ENCODE peak calls at places on chromosome X, in seven cellular contexts. Z, Y, L, S, I, V and M are unnamed samples. For H3K36me3, the result is how much of the 10 kb centered on the place peaks cover.

GRCh38 chrX:147079974-147080373 is 265.4 kb upstream of the CXorf51A start:
- DNase-seq in Z (no peak), Y (no peak), L (no peak), S (no peak), I (no peak), V (no peak), M (no peak)

GRCh38 chrX:48107717-48108116 is 22.7 kb upstream of the SPACA5B start:
- DNase-seq in Z (no peak), Y (no peak), L (no peak), S (no peak), I (no peak), V (no peak), M (no peak)

GRCh38 chrX:50780144-50780543 is 33.9 kb downstream of the SHROOM4 start:
- DNase-seq in Z (no peak), Y (no peak), L (no peak), S (no peak), I (no peak), V (no peak), M (no peak)

GRCh38 chrX:10414872-10415703 is 205.3 kb downstream of the MID1 start:
- DNase-seq in Z (no peak), Y (no peak), L (no peak), S (no peak), I (no peak), V (no peak), M (no peak)

GRCh38 chrX:138885886-138886285 is 174.4 kb upstream of the FGF13 start:
- DNase-seq in Z (no peak), Y (no peak), L (no peak), S (no peak), I (no peak), V (no peak), M (no peak)

GRCh38 chrX:72526534-72527508 is 45.8 kb downstream of the HDAC8 start:
- DNase-seq in Z (no peak), Y (no peak), L (no peak), S (no peak), I (no peak), V (no peak), M (no peak)

GRCh38 chrX:148457279-148457678 is 43.1 kb upstream of the AFF2 start:
- DNase-seq in Z (no peak), Y (no peak), L (no peak), S (no peak), I (no peak), V (no peak), M (no peak)

GRCh38 chrX:54807524-54808108 is at the start of gene MAGED2:
- DNase-seq in Z (no peak), Y (peak), L (no peak), S (no peak), I (peak), V (peak), M (no peak)

GRCh38 chrX:101931104-101931493 is 728 bp downstream of the ZMAT1 start:
- DNase-seq in Z (no peak), Y (peak), L (no peak), S (no peak), I (peak), V (no peak), M (no peak)

GRCh38 chrX:53184836-53185235 is 40.2 kb downstream of the KDM5C start:
- DNase-seq in Z (no peak), Y (no peak), L (no peak), S (no peak), I (no peak), V (no peak), M (no peak)

GRCh38 chrX:140467211-140467610 is 37.7 kb downstream of the SOX3 start:
- DNase-seq in Z (no peak), Y (no peak), L (no peak), S (no peak), I (no peak), V (no peak), M (no peak)

GRCh38 chrX:40947276-40947675 is 138.0 kb upstream of the USP9X start:
- DNase-seq in Z (no peak), Y (no peak), L (no peak), S (no peak), I (no peak), V (no peak), M (no peak)

GRCh38 chrX:112051546-112051945 is 31.0 kb downstream of the TRPC5 start:
- DNase-seq in Z (no peak), Y (no peak), L (no peak), S (no peak), I (no peak), V (no peak), M (no peak)

GRCh38 chrX:102712967-102713677 is 874 bp downstream of the GPRASP2 start:
- DNase-seq in Z (peak), Y (peak), L (peak), S (no peak), I (peak), V (peak), M (no peak)

GRCh38 chrX:6257025-6257424 is 28.4 kb upstream of the NLGN4X start:
- DNase-seq in Z (no peak), Y (no peak), L (no peak), S (no peak), I (no peak), V (no peak), M (no peak)

GRCh38 chrX:123924181-123924580 is 37.3 kb upstream of the STAG2 start:
- DNase-seq in Z (no peak), Y (no peak), L (no peak), S (no peak), I (no peak), V (no peak), M (no peak)

GRCh38 chrX:155221351-155221750 is 5.1 kb downstream of the VBP1 start:
- DNase-seq in Z (no peak), Y (no peak), L (no peak), S (no peak), I (no peak), V (no peak), M (no peak)

GRCh38 chrX:102934624-102935023 is 2.4 kb upstream of the RAB40AL start:
- DNase-seq in Z (peak), Y (peak), L (no peak), S (no peak), I (peak), V (no peak), M (no peak)

GRCh38 chrX:30702736-30703135 is 49.5 kb downstream of the GK start:
- DNase-seq in Z (no peak), Y (no peak), L (no peak), S (no peak), I (no peak), V (no peak), M (no peak)

GRCh38 chrX:109990582-109991276 is 12.2 kb upstream of the TMEM164 start:
- DNase-seq in Z (no peak), Y (no peak), L (no peak), S (no peak), I (no peak), V (no peak), M (no peak)

GRCh38 chrX:106742831-106743230 is 16.3 kb downstream of the RNF128 start:
- DNase-seq in Z (no peak), Y (no peak), L (no peak), S (no peak), I (no peak), V (no peak), M (no peak)

GRCh38 chrX:133593531-133593930 is 178.2 kb upstream of the GPC4 start:
- DNase-seq in Z (no peak), Y (no peak), L (no peak), S (no peak), I (no peak), V (no peak), M (no peak)

GRCh38 chrX:134735015-134735414 is 76.7 kb upstream of the PLAC1 start:
- DNase-seq in Z (no peak), Y (no peak), L (no peak), S (no peak), I (no peak), V (no peak), M (no peak)

GRCh38 chrX:136214551-136214950 is 36.6 kb downstream of the MAP7D3 start:
- DNase-seq in Z (no peak), Y (no peak), L (peak), S (no peak), I (no peak), V (no peak), M (no peak)

DNA sequence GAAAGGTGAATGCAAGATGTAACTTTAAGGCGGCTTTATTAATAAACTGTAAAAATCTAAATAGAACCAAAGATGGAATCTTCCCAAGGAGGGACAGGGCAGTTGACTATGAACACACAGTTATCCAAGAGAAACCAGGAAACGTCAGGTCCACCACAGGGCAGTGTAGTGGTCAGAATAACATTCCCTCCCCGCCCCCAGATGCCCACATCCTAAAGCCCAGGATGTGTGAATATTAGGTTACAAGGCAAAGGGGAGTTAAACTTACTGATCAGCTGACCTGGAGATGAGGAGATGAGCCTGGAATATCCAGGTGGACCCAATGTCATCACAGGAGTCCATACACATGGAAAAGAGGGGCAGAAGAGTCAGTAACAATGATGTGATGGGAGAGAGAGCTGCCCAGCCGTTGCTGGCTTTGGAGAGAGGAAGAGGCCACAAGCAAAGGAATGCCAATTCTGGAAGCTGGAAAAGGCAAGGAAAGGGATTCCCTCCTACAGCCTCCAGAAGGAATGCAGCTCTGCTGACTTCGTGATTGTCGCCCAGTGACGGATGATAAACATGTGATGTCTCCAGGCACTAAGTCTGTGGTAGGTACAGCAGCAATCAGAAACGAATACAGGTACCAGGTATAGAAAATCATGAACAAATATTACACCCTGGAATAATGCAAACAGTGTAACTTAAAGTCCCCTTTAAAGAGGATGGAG is 5.2 kb downstream of the SH3KBP1 start:
- DNase-seq in Z (no peak), Y (no peak), L (no peak), S (no peak), I (no peak), V (no peak), M (no peak)
- H3K27ac ChIP-seq in Z (no peak), Y (no peak), L (no peak), S (no peak), I (no peak), V (no peak), M (no peak)

GRCh38 chrX:68429216-68429615 is 4.1 kb downstream of the OPHN1 start:
- DNase-seq in Z (no peak), Y (no peak), L (no peak), S (no peak), I (no peak), V (no peak), M (no peak)

GRCh38 chrX:68432648-68433047 is 647 bp downstream of the OPHN1 start:
- DNase-seq in Z (no peak), Y (no peak), L (no peak), S (no peak), I (peak), V (no peak), M (no peak)

GRCh38 chrX:68433981-68434299 is 645 bp upstream of the OPHN1 start:
- DNase-seq in Z (no peak), Y (no peak), L (no peak), S (no peak), I (no peak), V (no peak), M (no peak)

GRCh38 chrX:68431836-68432235 is 1.5 kb downstream of the OPHN1 start:
- DNase-seq in Z (no peak), Y (no peak), L (no peak), S (no peak), I (no peak), V (no peak), M (no peak)

DNA sequence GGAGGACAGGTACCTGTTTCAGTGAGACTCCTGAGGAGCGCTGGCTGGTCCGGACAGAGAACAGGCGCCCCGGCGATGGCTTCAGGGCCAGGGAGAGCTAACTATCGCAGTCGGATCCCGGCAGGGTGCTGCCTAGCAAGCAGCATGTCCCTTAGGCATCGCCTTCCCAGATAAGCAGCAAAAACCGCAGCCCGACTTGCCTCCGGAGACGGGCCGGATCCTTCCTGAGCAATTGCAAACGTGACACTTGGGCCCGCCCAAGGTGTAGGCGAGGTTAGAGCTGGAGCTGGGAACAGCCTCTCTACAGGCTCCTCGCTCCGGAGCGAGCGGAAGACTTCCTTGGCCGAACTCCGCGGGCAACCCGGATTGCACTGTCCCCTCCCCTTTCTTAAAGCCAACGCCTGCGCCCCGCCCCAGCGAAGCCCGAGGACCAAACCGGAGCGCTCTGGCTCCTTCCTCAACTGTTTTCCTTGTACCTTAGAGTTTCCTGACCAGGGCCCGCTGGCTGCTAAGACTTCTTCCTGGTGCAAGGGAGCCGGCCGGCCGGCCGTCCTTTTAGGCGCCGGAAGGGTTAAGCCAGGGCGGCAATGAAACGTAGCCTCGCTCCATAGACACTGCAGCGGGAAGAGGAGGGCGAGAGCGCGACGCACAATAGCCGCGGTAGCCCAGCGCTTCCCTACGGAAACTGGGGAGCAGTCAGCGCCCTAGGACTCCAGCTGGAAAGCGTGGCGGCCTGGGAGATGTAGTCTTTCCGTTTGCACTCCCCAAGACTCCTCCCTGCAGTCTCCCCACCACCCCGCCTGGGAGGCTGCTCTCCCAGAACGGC is at the start of gene OPHN1:
- DNase-seq in Z (peak), Y (peak), L (peak), S (peak), I (peak), V (peak), M (peak)
- TF ChIP-seq EP300 in Z (no peak), Y (peak), L (no peak), S (no peak), I (no peak), V (no peak), M (no peak)

DNA sequence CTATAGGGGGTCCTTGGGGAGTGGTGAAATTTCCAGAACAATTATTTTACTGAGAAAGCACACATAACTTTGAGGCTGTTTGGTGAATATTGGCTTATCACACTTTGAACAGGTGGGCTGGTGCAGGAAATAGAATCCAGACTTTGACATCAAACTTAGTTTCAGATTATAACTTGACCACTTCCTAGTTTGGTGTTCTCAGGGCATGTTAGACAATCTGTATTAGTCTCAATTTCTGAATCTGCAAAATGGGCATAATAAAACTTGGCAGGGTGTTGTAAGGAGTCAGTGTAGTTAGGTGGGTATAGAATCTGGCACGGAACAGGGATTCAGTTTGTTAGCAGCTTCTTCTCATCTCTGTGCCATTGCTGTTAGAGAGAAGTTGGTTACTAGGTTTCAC is 43.3 kb upstream of the MBNL3 start:
- DNase-seq in Z (no peak), Y (no peak), L (no peak), S (no peak), I (no peak), V (no peak), M (no peak)
- H3K36me3 ChIP-seq in Z (under half), Y (under half), L (under half), S (under half), I (under half), V (under half), M (under half)

DNA sequence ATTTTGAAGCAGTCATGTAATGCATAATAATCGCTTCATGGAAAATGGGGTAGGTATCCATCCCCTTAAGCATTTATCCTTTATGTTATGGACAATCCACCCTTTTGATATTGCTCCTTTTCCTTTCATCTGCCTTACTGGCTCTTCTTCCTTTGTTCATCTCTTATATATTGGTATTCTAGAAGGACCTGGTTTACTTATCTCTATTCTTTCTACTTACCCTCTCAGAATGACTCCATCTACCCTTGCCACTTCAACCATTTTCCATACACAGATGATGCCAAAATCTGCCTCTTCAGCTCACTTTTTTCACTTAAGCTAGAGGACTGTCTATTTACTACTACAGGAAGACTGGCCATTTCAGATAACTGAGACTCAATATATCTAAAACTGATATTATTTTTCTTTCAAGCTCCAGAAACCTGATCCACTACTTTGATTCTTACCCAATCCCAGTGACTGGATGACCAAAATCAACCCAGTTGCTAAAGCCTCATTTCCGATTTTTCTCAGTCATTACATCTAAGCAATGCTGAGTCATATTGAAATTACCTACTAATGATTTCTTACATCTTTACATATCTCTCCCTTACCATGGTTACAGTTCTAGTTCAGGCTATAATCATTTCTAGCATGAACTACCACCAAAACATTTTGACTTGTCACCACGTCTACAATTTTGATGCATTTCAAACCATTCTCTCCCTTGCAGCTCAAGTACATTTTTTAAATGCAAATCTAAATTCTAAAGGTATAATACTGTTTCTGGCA is 93.7 kb downstream of the FAAH2 start:
- DNase-seq in Z (no peak), Y (no peak), L (no peak), S (no peak), I (no peak), V (no peak), M (no peak)
- H3K27ac ChIP-seq in Z (no peak), Y (no peak), L (no peak), S (no peak), I (no peak), V (no peak), M (no peak)